ENCODE peak calls at places on chromosome 5, in five cellular contexts. V, P, O, C and D are unnamed samples.
A peak's percentile ranks its signal among the peaks of the same experiment; 100 is the strongest.

GRCh38 chr5:115634343-115635132 is 8.7 kb upstream of the TMED7 start:
- DNase-seq in O (peak; percentile 97), P (peak; percentile 51), C (no peak), V (peak; percentile 82), D (peak; percentile 39)

GRCh38 chr5:60334281-60334713 is 365.7 kb downstream of the DEPDC1B start:
- DNase-seq in O (peak; percentile 68), C (peak; percentile 58), P (no peak), V (no peak), D (peak; percentile 14)

GRCh38 chr5:61357745-61358144 is 25.7 kb downstream of the ZSWIM6 start:
- DNase-seq in O (no peak), P (no peak), C (no peak), V (no peak), D (no peak)

GRCh38 chr5:2866622-2867372 is 115.3 kb upstream of the IRX2 start:
- DNase-seq in V (no peak), C (no peak), P (no peak), O (no peak), D (no peak)

GRCh38 chr5:106755789-106756188 is 914.9 kb downstream of the EFNA5 start:
- DNase-seq in V (no peak), O (no peak), P (no peak), C (no peak), D (no peak)

GRCh38 chr5:170348069-170348702 is 41.0 kb downstream of the KCNMB1 start:
- DNase-seq in C (no peak), V (no peak), P (no peak), O (no peak), D (no peak)

GRCh38 chr5:21452429-21452828 is 1400.7 kb downstream of the CDH12 start:
- DNase-seq in O (no peak), C (no peak), V (no peak), P (no peak), D (no peak)

GRCh38 chr5:38871790-38872551 is 26.2 kb downstream of the OSMR start:
- DNase-seq in V (no peak), P (peak; percentile 97), C (peak; percentile 98), O (peak; percentile 92), D (peak; percentile 93)

GRCh38 chr5:33180900-33181299 is 259.9 kb upstream of the TARS1 start:
- DNase-seq in C (peak; percentile 33), P (peak; percentile 13), O (peak; percentile 51), V (no peak), D (peak; percentile 29)

GRCh38 chr5:131810510-131811249 is 13.9 kb upstream of the FNIP1 start:
- DNase-seq in V (no peak), O (peak; percentile 36), C (no peak), P (no peak), D (no peak)

GRCh38 chr5:122756263-122756911 is 18.5 kb upstream of the SNX2 start:
- DNase-seq in C (peak; percentile 45), P (peak; percentile 16), V (no peak), O (peak; percentile 66), D (peak; percentile 40)

GRCh38 chr5:24073097-24073496 is 565.7 kb downstream of the PRDM9 start:
- DNase-seq in P (no peak), O (no peak), V (no peak), C (no peak), D (no peak)

GRCh38 chr5:124825983-124826337 is 79.5 kb upstream of the ZNF608 start:
- DNase-seq in C (no peak), V (no peak), P (no peak), O (no peak), D (no peak)

GRCh38 chr5:139765409-139766217 is 30.0 kb upstream of the PSD2 start:
- DNase-seq in V (peak; percentile 80), O (peak; percentile 87), C (no peak), P (no peak), D (no peak)

GRCh38 chr5:33148076-33148501 is 292.7 kb upstream of the TARS1 start:
- DNase-seq in V (peak; percentile 43), C (peak; percentile 74), P (peak; percentile 65), O (peak; percentile 80), D (peak; percentile 67)

GRCh38 chr5:157998021-157998504 is 139.1 kb upstream of the CLINT1 start:
- DNase-seq in V (no peak), O (peak; percentile 73), C (no peak), P (no peak), D (no peak)

GRCh38 chr5:33641722-33642505 is 201.1 kb downstream of the TARS1 start:
- DNase-seq in C (peak; percentile 69), P (no peak), O (no peak), V (no peak), D (peak; percentile 12)

GRCh38 chr5:139646111-139646510 is 2.0 kb upstream of the CXXC5 start:
- DNase-seq in C (no peak), O (no peak), V (no peak), P (no peak), D (no peak)

GRCh38 chr5:174424219-174425053 is 299.9 kb upstream of the MSX2 start:
- DNase-seq in P (no peak), C (no peak), V (no peak), O (no peak), D (no peak)

GRCh38 chr5:162684145-162684544 is 616.6 kb downstream of the GABRG2 start:
- DNase-seq in P (no peak), C (no peak), O (no peak), V (no peak), D (no peak)

GRCh38 chr5:68252678-68253520 is 37.3 kb downstream of the PIK3R1 start:
- DNase-seq in C (no peak), O (peak; percentile 86), V (no peak), P (peak; percentile 42), D (peak; percentile 62)

GRCh38 chr5:129906177-129906887 is 2.1 kb downstream of the CHSY3 start:
- DNase-seq in C (no peak), P (no peak), V (no peak), O (peak; percentile 9), D (no peak)

GRCh38 chr5:180802325-180803180 is at the start of gene MGAT1:
- DNase-seq in O (peak; percentile 92), P (no peak), C (peak; percentile 52), V (peak; percentile 89), D (peak; percentile 74)

GRCh38 chr5:180801596-180802324 is 846 bp downstream of the MGAT1 start:
- DNase-seq in V (no peak), C (no peak), O (no peak), P (no peak), D (no peak)

GRCh38 chr5:180806351-180807011 is 3.9 kb upstream of the MGAT1 start:
- DNase-seq in V (no peak), O (no peak), C (no peak), P (no peak), D (no peak)

GRCh38 chr5:180804129-180804601 is 1.6 kb upstream of the MGAT1 start:
- DNase-seq in O (no peak), P (no peak), V (no peak), C (no peak), D (no peak)

GRCh38 chr5:180803181-180804128 is 849 bp upstream of the MGAT1 start:
- DNase-seq in C (no peak), P (no peak), V (peak; percentile 58), O (peak; percentile 74), D (no peak)
- TF ChIP-seq CTCF in C (no peak), P (peak; percentile 14), V (no peak), O (no peak), D (peak; percentile 19)

GRCh38 chr5:75885849-75886596 is 168.8 kb upstream of the POC5 start:
- DNase-seq in O (no peak), C (no peak), P (no peak), V (no peak), D (no peak)
- TF ChIP-seq CTCF in O (peak; percentile 7), C (no peak), P (no peak), V (no peak), D (no peak)

GRCh38 chr5:168407222-168407621 is 79.0 kb upstream of the RARS1 start:
- DNase-seq in V (no peak), P (no peak), O (no peak), C (no peak), D (no peak)

GRCh38 chr5:168401880-168402279 is 84.4 kb upstream of the RARS1 start:
- DNase-seq in O (peak; percentile 36), V (no peak), P (no peak), C (no peak), D (no peak)

GRCh38 chr5:168401226-168401625 is 85.0 kb upstream of the RARS1 start:
- DNase-seq in P (no peak), C (no peak), V (no peak), O (no peak), D (no peak)

GRCh38 chr5:168400429-168401220 is 85.6 kb upstream of the RARS1 start:
- DNase-seq in V (no peak), O (no peak), P (no peak), C (no peak), D (no peak)

DNA sequence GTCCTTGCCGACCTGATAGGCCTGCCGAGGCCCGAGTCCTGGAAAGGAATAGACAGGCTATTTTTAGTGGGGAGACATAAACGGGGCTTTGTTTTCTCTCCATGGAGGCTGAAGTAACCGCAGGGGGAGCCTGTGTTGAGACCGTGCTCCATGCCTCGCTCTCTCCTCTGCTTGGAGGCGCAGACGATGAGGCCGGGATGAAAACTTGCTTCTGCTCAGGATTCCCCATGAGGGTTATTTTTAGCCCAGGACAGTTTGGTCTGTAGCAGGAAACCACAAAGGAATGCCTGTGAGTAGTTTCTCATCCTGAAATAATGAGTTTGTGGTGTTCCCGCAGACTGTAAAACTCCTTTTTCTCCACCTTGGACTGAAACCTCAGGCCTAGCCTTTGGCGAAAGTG is 81.9 kb upstream of the RARS1 start:
- DNase-seq in V (no peak), P (peak; percentile 70), O (peak; percentile 50), C (peak; percentile 81), D (peak; percentile 22)
- TF ChIP-seq CTCF in V (no peak), P (no peak), O (no peak), C (no peak), D (no peak)

GRCh38 chr5:173208296-173208695 is 26.7 kb downstream of the NKX2-5 start:
- DNase-seq in V (no peak), C (no peak), P (no peak), O (no peak), D (no peak)

GRCh38 chr5:173202266-173202875 is 32.6 kb downstream of the NKX2-5 start:
- DNase-seq in V (no peak), C (no peak), P (no peak), O (no peak), D (no peak)

GRCh38 chr5:173201636-173202265 is 33.3 kb downstream of the NKX2-5 start:
- DNase-seq in O (peak; percentile 92), C (peak; percentile 40), P (peak; percentile 16), V (no peak), D (peak; percentile 16)

GRCh38 chr5:173205921-173206320 is 29.1 kb downstream of the NKX2-5 start:
- DNase-seq in C (no peak), O (no peak), P (no peak), V (no peak), D (no peak)

DNA sequence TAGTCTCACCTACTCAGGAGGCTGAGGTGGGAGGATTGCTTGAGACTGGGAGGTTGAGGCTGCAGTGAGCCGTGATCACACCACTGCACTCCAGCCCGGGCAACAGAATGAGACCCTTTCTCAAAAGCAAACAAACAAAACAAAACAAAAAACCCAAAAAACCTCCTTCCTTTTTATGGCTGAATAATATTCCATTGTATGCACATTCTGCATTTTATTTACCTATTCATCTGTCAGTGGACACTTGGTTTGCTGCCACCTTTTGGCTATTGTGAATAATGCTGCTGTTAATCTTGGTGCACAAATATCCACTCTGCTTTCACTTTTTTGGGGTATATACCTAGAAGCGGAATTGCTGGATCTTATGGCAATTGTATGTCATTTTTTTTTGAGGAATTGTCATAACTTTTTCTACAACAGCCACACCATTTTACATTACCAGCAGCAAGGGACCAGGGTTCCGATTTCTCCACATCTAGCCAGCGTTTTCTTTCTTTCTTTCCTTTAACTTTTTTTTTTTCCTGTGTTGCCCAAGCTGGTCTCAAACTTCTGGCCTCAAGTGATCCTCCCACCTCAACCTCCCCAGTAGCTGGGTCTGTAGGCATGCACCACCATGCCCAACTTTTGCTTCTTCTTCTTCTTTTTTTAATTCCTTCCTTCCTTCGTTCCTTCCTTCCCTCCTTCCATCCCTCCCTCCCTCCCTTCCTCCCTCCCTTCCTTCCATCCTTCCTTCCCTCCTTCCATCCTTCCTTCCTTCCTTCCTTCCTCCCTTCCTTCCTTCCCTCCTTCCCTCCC is 30.6 kb downstream of the NKX2-5 start:
- DNase-seq in V (no peak), O (no peak), C (no peak), P (no peak), D (peak; percentile 7)
- TF ChIP-seq CTCF in V (peak; percentile 8), O (peak; percentile 82), C (peak; percentile 48), P (peak; percentile 62), D (peak; percentile 51)